ENCODE peak calls at places on chromosomes 11 and 22, in nine cellular contexts. W is psoas muscle; Z is H9; O is CD8-positive, alpha-beta T cell; G is body of pancreas; R is suprapubic skin; M is BE2C; F is AG04450; P is colonic mucosa. K is an unnamed sample. For H3K27me3, the result is how much of the 10 kb centered on the place peaks cover.

GRCh38 chr11:122306776-122307479 is 190.9 kb upstream of the BLID start:
- DNase-seq in W (no peak), Z (peak), O (no peak), G (no peak), R (no peak), M (no peak), F (no peak), P (no peak), K (no peak)

GRCh38 chr11:34656062-34656720 is 35.3 kb downstream of the EHF start:
- DNase-seq in W (no peak), Z (no peak), O (no peak), G (no peak), R (no peak), M (no peak), F (no peak), P (no peak), K (no peak)

GRCh38 chr11:8095356-8095755 is 14.3 kb downstream of the TUB start:
- DNase-seq in W (no peak), Z (peak), O (no peak), G (no peak), R (peak), M (no peak), F (no peak), P (no peak), K (no peak)

GRCh38 chr11:27310182-27310581 is 52.8 kb downstream of the CCDC34 start:
- DNase-seq in W (no peak), Z (no peak), O (no peak), G (no peak), R (no peak), M (no peak), F (no peak), P (no peak), K (no peak)

GRCh38 chr11:94577841-94578240 is 10.7 kb downstream of the PIWIL4 start:
- DNase-seq in W (no peak), Z (no peak), O (no peak), G (no peak), R (no peak), M (no peak), F (no peak), P (no peak), K (no peak)

GRCh38 chr11:78231962-78232459 is 43.3 kb downstream of the USP35 start:
- DNase-seq in W (no peak), Z (no peak), O (no peak), G (no peak), R (no peak), M (no peak), F (peak), P (no peak), K (no peak)

GRCh38 chr11:86116386-86116726 is 47.5 kb upstream of the PICALM start:
- DNase-seq in W (no peak), Z (no peak), O (no peak), G (peak), R (no peak), M (no peak), F (peak), P (no peak), K (no peak)

GRCh38 chr22:43837666-43838065 is 24.6 kb downstream of the SULT4A1 start:
- DNase-seq in W (peak), Z (no peak), O (no peak), G (no peak), R (no peak), M (no peak), F (no peak), P (no peak), K (no peak)

GRCh38 chr11:58494096-58494495 is 13.8 kb downstream of the OR5B21 start:
- DNase-seq in W (no peak), Z (no peak), O (no peak), G (no peak), R (no peak), M (no peak), F (no peak), P (no peak), K (no peak)

GRCh38 chr11:69270929-69271328 is 23.0 kb upstream of the MYEOV start:
- DNase-seq in W (no peak), Z (no peak), O (no peak), G (no peak), R (no peak), M (no peak), F (no peak), P (no peak), K (no peak)

GRCh38 chr11:11349870-11350325 is 3.2 kb downstream of the CSNK2A3 start:
- DNase-seq in W (no peak), Z (no peak), O (no peak), G (peak), R (no peak), M (no peak), F (peak), P (peak), K (no peak)

GRCh38 chr11:8650401-8650990 is 32.0 kb downstream of the TRIM66 start:
- DNase-seq in W (no peak), Z (no peak), O (no peak), G (no peak), R (no peak), M (no peak), F (no peak), P (no peak), K (no peak)

GRCh38 chr11:533586-534196 is 1.7 kb downstream of the HRAS start:
- DNase-seq in W (peak), Z (no peak), O (no peak), G (no peak), R (peak), M (no peak), F (no peak), P (no peak), K (no peak)

GRCh38 chr22:49011379-49011768 is 816.3 kb downstream of the BRD1 start:
- DNase-seq in W (peak), Z (peak), O (no peak), G (no peak), R (no peak), M (no peak), F (no peak), P (peak), K (no peak)

DNA sequence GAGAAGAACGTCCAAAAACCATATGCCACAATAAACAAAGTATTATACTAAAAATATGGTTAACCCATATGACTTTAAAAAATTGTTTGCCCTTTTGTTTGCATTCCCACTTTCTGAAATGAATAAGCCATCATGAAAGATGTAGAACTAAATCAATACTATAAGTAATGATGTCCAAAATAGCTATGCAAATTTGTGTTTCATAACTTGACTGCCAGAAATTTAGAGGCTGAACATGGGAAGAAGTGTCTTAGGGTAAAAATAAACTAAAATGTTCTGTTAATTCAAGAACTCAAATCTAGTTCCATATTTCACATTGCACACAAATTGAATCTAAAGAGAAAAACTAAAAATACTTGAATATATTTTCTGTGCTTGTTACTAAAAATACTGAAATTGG is 43.6 kb downstream of the FANCF start:
- DNase-seq in W (no peak), Z (no peak), O (no peak), G (no peak), R (no peak), M (no peak), F (no peak), P (no peak), K (no peak)
- TF ChIP-seq CTCF in W (no peak), Z (no peak), O (no peak), G (no peak), R (no peak), M (no peak), F (no peak), P (no peak), K (no peak)

DNA sequence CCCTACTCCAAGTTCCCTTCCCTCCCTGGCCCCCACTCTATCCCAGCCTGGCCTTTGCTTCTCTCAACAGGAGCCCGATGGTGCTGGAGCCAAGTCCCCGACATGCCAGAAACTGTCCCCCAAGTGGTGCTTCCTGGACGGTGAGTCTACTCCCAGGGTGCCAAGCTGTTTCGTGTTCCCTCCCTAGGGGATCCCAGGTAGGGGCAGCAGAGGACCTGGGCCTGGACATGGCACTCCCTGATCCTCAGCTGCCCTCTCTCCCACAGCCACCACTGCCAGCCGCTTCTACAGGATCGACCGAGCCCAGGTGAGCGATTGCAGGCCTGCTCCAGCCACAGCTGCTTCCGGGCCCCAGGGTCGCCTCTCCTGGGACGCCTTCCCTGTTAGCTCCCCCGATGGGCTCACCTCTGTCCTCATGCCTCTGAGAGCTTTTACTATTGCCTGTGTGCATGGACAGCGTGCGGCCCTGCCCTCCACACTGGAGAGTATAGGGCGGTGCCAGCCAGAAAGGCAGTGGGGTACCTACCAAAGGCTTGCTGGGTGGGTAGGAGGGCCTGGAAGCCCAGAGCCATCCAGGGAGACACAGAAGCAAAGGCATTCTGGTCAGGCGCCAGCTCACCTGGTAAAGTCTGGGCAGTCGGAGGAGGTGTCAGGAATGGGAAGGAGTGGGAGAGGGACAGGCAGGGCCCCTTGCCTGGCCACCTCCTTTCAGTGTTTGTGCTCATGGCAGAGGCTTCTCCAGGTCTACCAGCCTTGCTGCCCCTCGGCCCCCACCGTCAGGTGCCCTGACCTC is 5.0 kb upstream of the MDK start:
- DNase-seq in W (no peak), Z (no peak), O (no peak), G (no peak), R (no peak), M (no peak), F (no peak), P (no peak), K (no peak)
- H3K27me3 ChIP-seq in W (under half), Z (under half), O (under half), G (under half), R (under half), M (under half), F (under half), P (under half), K (under half)

DNA sequence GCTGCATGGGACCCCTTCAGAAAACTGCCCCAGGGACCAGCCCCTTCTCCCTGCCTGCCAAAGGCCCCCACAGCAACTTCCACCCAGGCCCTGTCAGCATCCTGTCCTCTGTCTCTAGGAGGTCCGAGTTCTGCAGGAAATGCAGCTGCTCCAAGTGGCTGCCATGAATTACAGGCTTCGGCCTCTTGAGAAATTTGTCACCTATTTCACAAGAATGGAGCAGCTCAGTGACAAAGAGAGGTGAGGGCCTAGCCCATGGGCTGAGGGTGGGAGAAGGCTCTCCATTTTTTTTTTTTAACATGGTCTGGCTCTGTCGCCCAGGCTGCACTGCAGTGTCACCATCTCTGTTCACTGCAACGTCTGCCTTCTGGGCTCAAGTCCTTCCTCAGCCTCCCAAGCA is 7.3 kb downstream of the RGL4 start:
- DNase-seq in W (no peak), Z (no peak), O (no peak), G (no peak), R (no peak), M (no peak), F (no peak), P (no peak), K (no peak)
- TF ChIP-seq CTCF in W (no peak), Z (no peak), O (no peak), G (no peak), R (no peak), M (no peak), F (no peak), P (no peak), K (no peak)

DNA sequence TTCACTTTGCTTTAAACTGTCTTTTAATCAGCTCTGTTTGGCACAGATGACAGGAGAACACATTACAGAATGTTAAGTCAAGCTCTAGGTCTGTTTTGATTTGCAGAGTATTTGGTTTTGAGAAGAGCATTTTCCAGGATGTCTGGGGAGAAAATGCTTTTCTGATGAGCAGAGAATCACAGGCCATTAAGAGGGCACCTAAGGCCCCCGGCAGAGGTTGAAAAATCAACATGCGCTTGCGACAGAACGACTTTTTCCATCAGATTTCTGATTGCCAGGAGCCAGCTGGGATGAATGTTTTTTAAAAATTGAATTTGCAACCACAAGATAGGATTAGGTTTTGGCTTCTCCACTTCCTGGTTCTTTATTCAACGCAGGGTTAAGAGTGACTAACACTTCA is 304.5 kb downstream of the JRKL start:
- DNase-seq in W (no peak), Z (no peak), O (no peak), G (no peak), R (no peak), M (peak), F (no peak), P (no peak), K (no peak)
- H3K27me3 ChIP-seq in W (under half), Z (under half), O (under half), G (under half), R (under half), M (under half), F (under half), P (under half), K (under half)

GRCh38 chr22:38718414-38718813 is 12.7 kb downstream of the GTPBP1 start:
- DNase-seq in W (peak), Z (no peak), O (no peak), G (peak), R (no peak), M (peak), F (no peak), P (peak), K (peak)
- TF ChIP-seq CTCF in W (peak), Z (peak), O (no peak), G (peak), R (peak), M (peak), F (peak), P (peak), K (no peak)

DNA sequence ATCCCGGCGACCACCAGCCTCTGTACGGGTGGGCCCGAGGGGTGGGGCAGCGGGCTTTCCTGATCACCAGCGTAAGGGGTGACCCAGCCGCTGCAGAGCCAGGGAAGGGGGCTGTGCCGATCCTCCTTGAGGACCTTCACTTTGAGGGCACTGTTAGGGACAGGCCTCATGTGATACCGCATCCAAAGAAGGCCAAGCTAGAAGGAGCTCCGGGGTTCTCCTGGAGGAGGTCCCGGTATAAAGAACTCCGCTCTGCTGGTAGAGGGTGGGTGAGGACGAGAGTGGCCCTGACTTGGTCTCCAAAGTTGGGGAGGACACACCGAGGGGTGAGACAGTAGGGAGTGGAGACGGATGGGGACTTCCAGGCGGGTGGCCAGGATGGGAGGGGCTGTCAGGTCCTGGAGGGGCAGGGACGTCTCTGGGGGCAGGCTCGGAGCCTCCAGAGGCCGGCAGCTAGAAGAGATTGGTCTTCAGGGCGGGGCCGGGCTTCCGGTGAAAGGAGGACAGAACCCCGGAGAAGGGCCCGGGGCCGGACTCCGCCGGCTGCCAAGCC is 4.6 kb downstream of the PHOX2A start:
- DNase-seq in W (peak), Z (peak), O (no peak), G (no peak), R (peak), M (peak), F (no peak), P (peak), K (peak)
- H3K27me3 ChIP-seq in W (under half), Z (under half), O (under half), G (under half), R (under half), M (under half), F (under half), P (under half), K (under half)

GRCh38 chr11:60937144-60937527 is 12.9 kb downstream of the TMEM132A start:
- DNase-seq in W (peak), Z (no peak), O (no peak), G (no peak), R (no peak), M (no peak), F (no peak), P (no peak), K (no peak)
- TF ChIP-seq CTCF in W (no peak), Z (no peak), O (no peak), G (no peak), R (no peak), M (no peak), F (no peak), P (no peak), K (no peak)

DNA sequence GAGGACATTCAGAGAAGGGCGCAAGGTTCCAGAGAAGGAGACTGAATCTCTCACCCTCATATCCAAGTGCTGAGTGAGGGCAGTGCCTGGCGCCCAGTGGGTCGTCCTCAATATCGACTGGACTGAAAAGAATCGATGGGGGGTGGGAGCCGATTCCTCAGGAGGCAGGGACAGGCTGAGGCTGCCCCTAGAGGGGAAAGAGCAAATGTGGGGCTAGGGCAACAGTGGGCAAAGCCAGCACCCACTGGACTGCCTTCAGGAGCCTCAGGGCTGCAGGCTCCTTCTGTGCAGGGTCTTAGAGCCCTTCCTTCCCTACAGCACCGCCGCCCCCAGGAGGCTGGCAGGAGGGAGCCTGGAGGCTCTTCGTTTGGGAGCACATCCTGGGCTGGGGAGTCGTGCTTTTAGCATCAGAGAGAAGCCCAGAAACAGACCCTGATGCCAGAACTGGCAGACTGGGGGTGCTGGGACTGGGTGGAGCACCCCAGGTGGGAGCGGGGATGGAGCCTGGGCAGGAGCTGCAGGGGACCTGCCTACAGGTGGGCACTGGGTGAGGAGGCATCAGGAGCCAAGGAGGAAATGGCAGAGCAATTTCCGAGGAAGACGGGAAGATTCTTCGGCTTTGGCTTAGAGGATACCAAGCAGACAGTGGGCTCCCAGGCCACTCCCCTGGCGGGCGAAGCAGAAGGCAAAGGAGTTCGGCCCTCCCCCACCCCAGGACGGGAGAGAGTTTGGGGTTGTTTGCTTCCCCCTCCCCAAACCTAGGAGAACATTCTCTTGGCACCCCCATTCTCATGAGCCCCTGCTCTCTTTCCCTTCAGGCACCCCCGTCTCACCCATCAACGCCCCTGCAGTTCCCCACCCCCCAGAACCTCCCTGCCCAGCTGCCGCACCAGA is 1.2 kb downstream of the SYT7 start:
- DNase-seq in W (no peak), Z (peak), O (no peak), G (no peak), R (no peak), M (no peak), F (no peak), P (no peak), K (no peak)
- H3K27me3 ChIP-seq in W (under half), Z (under half), O (under half), G (under half), R (under half), M (under half), F (half or more), P (under half), K (under half)